ENCODE peak calls at places on chromosomes 11 and 22, in five cellular contexts. D is stimulated activated CD4-positive, alpha-beta T cell treated with anti-CD3 and anti-CD28 coated beads, Interleukin-4, amount 100 ng/mL, for 24 hours; U is COR-L47; J is activated T-helper 1 cell treated with anti-CD3 and anti-CD28 coated beads, Interleukin-12 subunit alpha, Interleukin-12 subunit beta, Interleukin-2, Interleukin-4 antibody, amounts not matched to agents 30 ng/mL and 10 ng/mL and 1 ng/mL, durations not matched to agents 14 hours and 24 hours and 36 hours; V is GM13977. T is an unnamed sample.

GRCh38 chr11:123590296-123590912 is 64.0 kb downstream of the SCN3B start:
- DNase-seq in U (no peak), V (no peak), J (no peak), D (no peak), T (no peak)

GRCh38 chr11:73752216-73752867 is 8.5 kb downstream of the RAB6A start:
- DNase-seq in D (no peak), V (no peak), U (no peak), J (no peak), T (no peak)

GRCh38 chr11:25927391-25927790 is 404.5 kb upstream of the ANO3 start:
- DNase-seq in U (no peak), V (no peak), D (no peak), J (no peak), T (no peak)

GRCh38 chr11:19980957-19981669 is 179.2 kb downstream of the DBX1 start:
- DNase-seq in D (no peak), V (no peak), J (no peak), U (peak), T (no peak)

GRCh38 chr22:35352214-35353111 is 28.4 kb upstream of the HMOX1 start:
- DNase-seq in J (no peak), V (peak), U (no peak), D (peak), T (peak)

GRCh38 chr22:19875061-19875530 is 20.4 kb upstream of the GNB1L start:
- DNase-seq in U (no peak), J (no peak), D (no peak), V (no peak), T (peak)

GRCh38 chr11:101323997-101324396 is 194.4 kb upstream of the PGR start:
- DNase-seq in U (no peak), V (no peak), J (no peak), D (no peak), T (no peak)

GRCh38 chr11:75320046-75320618 is 31.3 kb downstream of the ARRB1 start:
- DNase-seq in D (no peak), J (no peak), U (no peak), V (no peak), T (no peak)

GRCh38 chr11:57430946-57431345 is 4.0 kb upstream of the SLC43A3 start:
- DNase-seq in D (no peak), J (no peak), V (no peak), U (no peak), T (no peak)

GRCh38 chr11:132448334-132448995 is 1078.0 kb downstream of the NTM start:
- DNase-seq in J (no peak), U (no peak), V (no peak), D (no peak), T (no peak)